ENCODE peak calls at places on chromosomes 16 and 17, in seven cellular contexts. S is transverse colon, T is HCT116, O is choroid plexus epithelial cell, D is tibial nerve, L is IMR-90, E is HepG2. X is an unnamed sample.

GRCh38 chr16:15773964-15774363 is 82.9 kb downstream of the MYH11 start:
- DNase-seq in S (no peak), T (no peak), O (no peak), D (no peak), L (no peak), E (no peak), X (no peak)

GRCh38 chr17:3989156-3989886 is 25.1 kb upstream of the ATP2A3 start:
- DNase-seq in S (peak; percentile 1), T (no peak), O (no peak), D (no peak), L (no peak), E (no peak), X (no peak)

GRCh38 chr16:86495756-86496261 is 14.5 kb upstream of the FOXF1 start:
- DNase-seq in S (no peak), T (no peak), O (no peak), D (no peak), L (no peak), E (no peak), X (peak; percentile 34)

GRCh38 chr16:48158296-48158695 is 2.5 kb upstream of the ABCC12 start:
- DNase-seq in S (no peak), T (peak; percentile 55), O (peak; percentile 62), D (no peak), L (peak; percentile 75), E (peak; percentile 31), X (peak; percentile 54)

GRCh38 chr16:30121741-30122620 is 1.0 kb downstream of the MAPK3 start:
- DNase-seq in S (peak; percentile 48), T (no peak), O (peak; percentile 75), D (peak; percentile 62), L (no peak), E (no peak), X (no peak)

GRCh38 chr16:15674571-15674970 is 24.5 kb downstream of the NDE1 start:
- DNase-seq in S (no peak), T (no peak), O (no peak), D (no peak), L (no peak), E (no peak), X (no peak)

GRCh38 chr17:38592487-38592886 is 13.3 kb downstream of the SRCIN1 start:
- DNase-seq in S (no peak), T (no peak), O (no peak), D (no peak), L (no peak), E (no peak), X (no peak)

GRCh38 chr16:57635266-57636097 is 7.1 kb downstream of the ADGRG1 start:
- DNase-seq in S (peak; percentile 82), T (no peak), O (no peak), D (no peak), L (no peak), E (peak; percentile 85), X (no peak)

GRCh38 chr17:67415291-67415690 is 38.2 kb downstream of the PITPNC1 start:
- DNase-seq in S (no peak), T (no peak), O (no peak), D (no peak), L (no peak), E (no peak), X (no peak)

GRCh38 chr17:58516644-58517377 is 2.4 kb upstream of the MTMR4 start:
- DNase-seq in S (peak; percentile 69), T (no peak), O (no peak), D (no peak), L (no peak), E (peak; percentile 90), X (no peak)

GRCh38 chr17:58517378-58517927 is 3.0 kb upstream of the MTMR4 start:
- DNase-seq in S (no peak), T (no peak), O (no peak), D (no peak), L (no peak), E (no peak), X (no peak)

GRCh38 chr17:58521680-58522079 is 7.2 kb upstream of the MTMR4 start:
- DNase-seq in S (no peak), T (no peak), O (no peak), D (no peak), L (no peak), E (no peak), X (no peak)

GRCh38 chr17:58517928-58518609 is 3.6 kb upstream of the MTMR4 start:
- DNase-seq in S (peak; percentile 100), T (peak; percentile 100), O (peak; percentile 100), D (peak; percentile 99), L (peak; percentile 100), E (peak; percentile 100), X (peak; percentile 96)

DNA sequence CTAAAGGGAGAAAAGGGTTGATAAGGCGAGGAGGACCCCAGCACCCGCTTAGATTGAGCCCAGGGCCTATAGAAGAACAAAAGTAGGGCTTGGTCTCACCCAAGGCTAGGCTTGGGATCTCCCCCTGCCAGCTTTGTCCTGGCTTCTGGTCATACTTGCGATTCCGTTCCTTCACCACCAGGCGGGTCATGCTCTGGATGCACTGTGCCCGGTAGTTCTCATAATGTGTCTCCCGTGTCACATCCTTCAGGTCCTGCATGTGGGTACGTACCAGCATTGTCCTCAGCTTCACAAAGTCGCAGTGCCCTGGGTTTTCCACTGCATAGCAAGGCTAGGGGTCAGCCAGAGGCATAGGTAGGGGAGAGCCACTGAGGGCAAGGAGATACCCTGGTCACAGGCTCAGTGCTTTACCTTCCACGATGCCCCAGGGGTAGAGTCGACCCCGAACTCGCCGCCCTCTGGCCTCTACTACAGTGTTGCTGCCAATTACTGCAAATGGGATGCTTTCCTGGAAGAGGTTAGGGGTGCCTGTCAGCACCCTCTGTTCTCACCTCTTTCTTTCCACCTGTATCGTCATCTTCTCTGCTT is 6.5 kb upstream of the MTMR4 start:
- DNase-seq in S (no peak), T (no peak), O (peak; percentile 27), D (no peak), L (peak; percentile 13), E (peak; percentile 64), X (no peak)
- TF ChIP-seq CTCF in S (peak; percentile 30), T (no peak), O (peak; percentile 62), D (peak; percentile 36), L (peak; percentile 40), E (peak; percentile 81), X (peak; percentile 18)

GRCh38 chr17:19321481-19322128 is 40.9 kb downstream of the B9D1 start:
- DNase-seq in S (no peak), T (no peak), O (no peak), D (no peak), L (no peak), E (no peak), X (no peak)
- TF ChIP-seq CTCF in S (no peak), T (no peak), O (peak; percentile 44), D (no peak), L (no peak), E (peak; percentile 46), X (no peak)

GRCh38 chr16:397135-397661 is at the start of gene NME4:
- DNase-seq in S (peak; percentile 40), T (no peak), O (peak; percentile 28), D (no peak), L (no peak), E (no peak), X (peak; percentile 74)

GRCh38 chr16:399278-400019 is 2.2 kb upstream of the DECR2 start:
- DNase-seq in S (no peak), T (no peak), O (no peak), D (no peak), L (no peak), E (no peak), X (no peak)

GRCh38 chr16:396605-397004 is 394 bp upstream of the NME4 start:
- DNase-seq in S (peak; percentile 39), T (no peak), O (peak; percentile 50), D (no peak), L (peak; percentile 41), E (peak; percentile 65), X (peak; percentile 67)

GRCh38 chr16:398551-399277 is 1.7 kb downstream of the NME4 start:
- DNase-seq in S (no peak), T (no peak), O (no peak), D (no peak), L (no peak), E (no peak), X (no peak)

GRCh38 chr16:397736-398332 is 835 bp downstream of the NME4 start:
- DNase-seq in S (peak; percentile 81), T (peak; percentile 28), O (peak; percentile 52), D (peak; percentile 56), L (peak; percentile 61), E (peak; percentile 74), X (peak; percentile 60)
- TF ChIP-seq CTCF in S (peak; percentile 51), T (no peak), O (peak; percentile 47), D (peak; percentile 63), L (peak; percentile 44), E (peak; percentile 37), X (no peak)

DNA sequence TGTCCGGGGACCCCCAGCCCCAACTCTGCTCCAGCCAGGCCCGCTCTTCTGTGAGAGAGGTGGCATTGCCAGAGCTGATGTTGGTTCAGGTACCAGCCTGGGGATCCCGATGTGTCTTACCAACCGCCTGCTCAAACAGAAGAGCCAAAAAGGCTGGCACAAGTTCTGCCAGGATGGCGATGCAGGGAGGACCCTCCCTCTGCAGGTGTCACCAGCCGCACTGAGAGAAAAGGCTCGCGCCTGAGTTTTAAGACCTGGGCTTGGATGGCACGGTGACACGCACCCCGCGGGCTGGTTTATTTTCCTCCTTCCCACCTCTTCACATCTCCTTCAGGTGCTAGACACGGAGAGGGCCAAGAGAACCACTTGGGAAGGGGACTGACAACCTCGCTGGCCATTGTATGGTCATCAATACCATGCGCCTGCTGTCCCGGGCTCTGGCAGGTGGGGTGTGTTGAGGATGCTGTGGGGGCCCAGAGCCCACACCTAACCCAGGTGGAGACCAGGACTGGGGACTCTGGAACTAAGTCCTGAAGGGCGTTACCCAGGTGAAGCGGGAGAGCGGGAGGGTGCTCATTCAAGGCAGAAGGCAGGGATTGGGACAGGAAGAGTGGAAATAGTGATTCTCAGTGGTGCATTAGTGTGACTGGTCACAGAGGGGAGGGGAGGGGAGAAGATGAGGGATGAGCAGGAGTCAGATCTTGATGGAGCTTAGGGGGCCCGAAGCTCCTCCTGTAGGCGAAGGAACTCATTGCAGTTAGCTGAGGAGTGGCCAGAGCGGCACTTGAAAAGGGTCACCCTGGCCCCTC is 16.3 kb downstream of the FOXJ1 start:
- DNase-seq in S (no peak), T (no peak), O (peak; percentile 38), D (no peak), L (no peak), E (no peak), X (peak; percentile 9)
- TF ChIP-seq CTCF in S (no peak), T (no peak), O (peak; percentile 55), D (no peak), L (peak; percentile 30), E (peak; percentile 48), X (no peak)

GRCh38 chr17:48486557-48486956 is 44.3 kb downstream of the HOXB1 start:
- DNase-seq in S (no peak), T (peak; percentile 82), O (peak; percentile 98), D (no peak), L (peak; percentile 100), E (no peak), X (no peak)
- TF ChIP-seq CTCF in S (no peak), T (no peak), O (peak; percentile 53), D (no peak), L (peak; percentile 71), E (no peak), X (no peak)